ENCODE peak calls at places on chromosomes 4 and X, in six cellular contexts. One of them, this sample, is unnamed.

GRCh38 chrX:55004231-55004630 is 4.1 kb downstream of the APEX2 start:
- DNase-seq in AG09309: no peak
- DNase-seq in right atrium auricular region: no peak
- DNase-seq in cardiac muscle cell: no peak
- DNase-seq in CD4-positive, alpha-beta T cell: no peak
- DNase-seq in heart right ventricle: no peak
- DNase-seq in this sample: no peak

GRCh38 chr4:14254252-14254651 is 626.7 kb upstream of the BOD1L1 start:
- DNase-seq in cardiac muscle cell: peak
- DNase-seq in right atrium auricular region: no peak
- DNase-seq in AG09309: no peak
- DNase-seq in CD4-positive, alpha-beta T cell: no peak
- DNase-seq in heart right ventricle: peak
- DNase-seq in this sample: no peak

GRCh38 chr4:845836-846251 is 19.9 kb upstream of the CPLX1 start:
- DNase-seq in CD4-positive, alpha-beta T cell: no peak
- DNase-seq in heart right ventricle: no peak
- DNase-seq in AG09309: no peak
- DNase-seq in right atrium auricular region: no peak
- DNase-seq in cardiac muscle cell: no peak
- DNase-seq in this sample: no peak

GRCh38 chr4:158860856-158861255 is 92.0 kb downstream of the FNIP2 start:
- DNase-seq in heart right ventricle: no peak
- DNase-seq in AG09309: no peak
- DNase-seq in CD4-positive, alpha-beta T cell: no peak
- DNase-seq in cardiac muscle cell: no peak
- DNase-seq in right atrium auricular region: no peak
- DNase-seq in this sample: no peak

GRCh38 chr4:15930314-15930713 is 8.2 kb downstream of the FGFBP1 start:
- DNase-seq in AG09309: no peak
- DNase-seq in CD4-positive, alpha-beta T cell: no peak
- DNase-seq in right atrium auricular region: no peak
- DNase-seq in cardiac muscle cell: no peak
- DNase-seq in heart right ventricle: no peak
- DNase-seq in this sample: no peak

GRCh38 chr4:103773691-103774231 is 54.0 kb upstream of the TACR3 start:
- DNase-seq in heart right ventricle: no peak
- DNase-seq in AG09309: no peak
- DNase-seq in CD4-positive, alpha-beta T cell: no peak
- DNase-seq in right atrium auricular region: no peak
- DNase-seq in cardiac muscle cell: no peak
- DNase-seq in this sample: no peak

GRCh38 chrX:101485212-101486064 is at the start of gene ARMCX4:
- DNase-seq in cardiac muscle cell: peak
- DNase-seq in AG09309: no peak
- DNase-seq in right atrium auricular region: no peak
- DNase-seq in CD4-positive, alpha-beta T cell: peak
- DNase-seq in heart right ventricle: peak
- DNase-seq in this sample: no peak

GRCh38 chrX:107102980-107103379 is 15.6 kb downstream of the RBM41 start:
- DNase-seq in right atrium auricular region: no peak
- DNase-seq in heart right ventricle: no peak
- DNase-seq in cardiac muscle cell: peak
- DNase-seq in CD4-positive, alpha-beta T cell: no peak
- DNase-seq in AG09309: no peak
- DNase-seq in this sample: no peak

GRCh38 chr4:141534985-141535384 is 101.4 kb upstream of the IL15 start:
- DNase-seq in heart right ventricle: no peak
- DNase-seq in CD4-positive, alpha-beta T cell: no peak
- DNase-seq in right atrium auricular region: no peak
- DNase-seq in cardiac muscle cell: no peak
- DNase-seq in AG09309: no peak
- DNase-seq in this sample: no peak

GRCh38 chr4:186258216-186258811 is 7.7 kb upstream of the F11 start:
- DNase-seq in heart right ventricle: no peak
- DNase-seq in cardiac muscle cell: no peak
- DNase-seq in AG09309: no peak
- DNase-seq in CD4-positive, alpha-beta T cell: no peak
- DNase-seq in right atrium auricular region: no peak
- DNase-seq in this sample: no peak

GRCh38 chrX:103310592-103311400 is at the start of gene BEX2:
- DNase-seq in right atrium auricular region: no peak
- DNase-seq in heart right ventricle: peak
- DNase-seq in CD4-positive, alpha-beta T cell: peak
- DNase-seq in cardiac muscle cell: peak
- DNase-seq in AG09309: no peak
- DNase-seq in this sample: peak

GRCh38 chrX:43065978-43066377 is 288.0 kb upstream of the PPP1R2C start:
- DNase-seq in right atrium auricular region: no peak
- DNase-seq in cardiac muscle cell: peak
- DNase-seq in heart right ventricle: no peak
- DNase-seq in AG09309: no peak
- DNase-seq in CD4-positive, alpha-beta T cell: no peak
- DNase-seq in this sample: no peak

GRCh38 chr4:173990126-173990878 is 293.2 kb downstream of the FBXO8 start:
- DNase-seq in right atrium auricular region: no peak
- DNase-seq in AG09309: peak
- DNase-seq in heart right ventricle: no peak
- DNase-seq in cardiac muscle cell: peak
- DNase-seq in CD4-positive, alpha-beta T cell: no peak
- DNase-seq in this sample: no peak

GRCh38 chr4:101865501-101866062 is 75.1 kb downstream of the BANK1 start:
- DNase-seq in heart right ventricle: no peak
- DNase-seq in cardiac muscle cell: no peak
- DNase-seq in CD4-positive, alpha-beta T cell: no peak
- DNase-seq in AG09309: no peak
- DNase-seq in right atrium auricular region: no peak
- DNase-seq in this sample: no peak

GRCh38 chr4:21948347-21949072 is at the start of gene KCNIP4:
- DNase-seq in right atrium auricular region: no peak
- DNase-seq in heart right ventricle: no peak
- DNase-seq in AG09309: no peak
- DNase-seq in CD4-positive, alpha-beta T cell: no peak
- DNase-seq in cardiac muscle cell: peak
- DNase-seq in this sample: no peak

GRCh38 chr4:51880016-51880915 is 37.3 kb downstream of the DCUN1D4 start:
- DNase-seq in AG09309: peak
- DNase-seq in right atrium auricular region: no peak
- DNase-seq in cardiac muscle cell: no peak
- DNase-seq in heart right ventricle: no peak
- DNase-seq in CD4-positive, alpha-beta T cell: no peak
- DNase-seq in this sample: no peak

GRCh38 chrX:16484338-16484737 is 165.6 kb upstream of the S100G start:
- DNase-seq in AG09309: peak
- DNase-seq in heart right ventricle: no peak
- DNase-seq in CD4-positive, alpha-beta T cell: peak
- DNase-seq in cardiac muscle cell: no peak
- DNase-seq in right atrium auricular region: no peak
- DNase-seq in this sample: no peak

GRCh38 chr4:2075171-2075986 is 16.3 kb downstream of the NAT8L start:
- DNase-seq in cardiac muscle cell: no peak
- DNase-seq in right atrium auricular region: no peak
- DNase-seq in AG09309: no peak
- DNase-seq in CD4-positive, alpha-beta T cell: no peak
- DNase-seq in heart right ventricle: no peak
- DNase-seq in this sample: no peak

GRCh38 chr4:39464886-39465501 is 6.1 kb downstream of the LIAS start:
- DNase-seq in cardiac muscle cell: peak
- DNase-seq in AG09309: no peak
- DNase-seq in right atrium auricular region: no peak
- DNase-seq in heart right ventricle: no peak
- DNase-seq in CD4-positive, alpha-beta T cell: no peak
- DNase-seq in this sample: no peak

GRCh38 chrX:29295987-29296680 is 708.9 kb downstream of the IL1RAPL1 start:
- DNase-seq in CD4-positive, alpha-beta T cell: no peak
- DNase-seq in AG09309: no peak
- DNase-seq in cardiac muscle cell: no peak
- DNase-seq in heart right ventricle: no peak
- DNase-seq in right atrium auricular region: no peak
- DNase-seq in this sample: no peak

GRCh38 chrX:848366-848765 is 217.8 kb downstream of the SHOX start:
- DNase-seq in AG09309: no peak
- DNase-seq in CD4-positive, alpha-beta T cell: no peak
- DNase-seq in cardiac muscle cell: no peak
- DNase-seq in heart right ventricle: no peak
- DNase-seq in right atrium auricular region: no peak
- DNase-seq in this sample: no peak

GRCh38 chr4:111999801-112000200 is 145.5 kb upstream of the FAM241A start:
- DNase-seq in heart right ventricle: no peak
- DNase-seq in cardiac muscle cell: no peak
- DNase-seq in CD4-positive, alpha-beta T cell: no peak
- DNase-seq in right atrium auricular region: no peak
- DNase-seq in AG09309: no peak
- DNase-seq in this sample: no peak

GRCh38 chr4:3388461-3389185 is 53.1 kb upstream of the HGFAC start:
- DNase-seq in heart right ventricle: peak
- DNase-seq in right atrium auricular region: no peak
- DNase-seq in cardiac muscle cell: peak
- DNase-seq in AG09309: peak
- DNase-seq in CD4-positive, alpha-beta T cell: no peak
- DNase-seq in this sample: no peak

GRCh38 chr4:57187241-57187640 is 77.1 kb upstream of the IGFBP7 start:
- DNase-seq in cardiac muscle cell: no peak
- DNase-seq in heart right ventricle: no peak
- DNase-seq in right atrium auricular region: no peak
- DNase-seq in CD4-positive, alpha-beta T cell: no peak
- DNase-seq in AG09309: peak
- DNase-seq in this sample: no peak

GRCh38 chrX:150958177-150958576 is 25.0 kb upstream of the HMGB3 start:
- DNase-seq in cardiac muscle cell: no peak
- DNase-seq in heart right ventricle: no peak
- DNase-seq in right atrium auricular region: no peak
- DNase-seq in CD4-positive, alpha-beta T cell: no peak
- DNase-seq in AG09309: no peak
- DNase-seq in this sample: no peak

GRCh38 chr4:15636818-15637217 is 18.3 kb downstream of the FBXL5 start:
- DNase-seq in CD4-positive, alpha-beta T cell: no peak
- DNase-seq in cardiac muscle cell: no peak
- DNase-seq in right atrium auricular region: no peak
- DNase-seq in heart right ventricle: no peak
- DNase-seq in AG09309: no peak
- DNase-seq in this sample: no peak

GRCh38 chr4:151887151-151887815 is 126.5 kb upstream of the GATB start:
- DNase-seq in CD4-positive, alpha-beta T cell: no peak
- DNase-seq in heart right ventricle: no peak
- DNase-seq in cardiac muscle cell: no peak
- DNase-seq in AG09309: no peak
- DNase-seq in right atrium auricular region: no peak
- DNase-seq in this sample: no peak

GRCh38 chr4:101238706-101239105 is 108.6 kb downstream of the PPP3CA start:
- DNase-seq in AG09309: no peak
- DNase-seq in heart right ventricle: no peak
- DNase-seq in right atrium auricular region: no peak
- DNase-seq in cardiac muscle cell: no peak
- DNase-seq in CD4-positive, alpha-beta T cell: no peak
- DNase-seq in this sample: no peak

GRCh38 chrX:48574270-48575266 is at the start of gene RBM3:
- DNase-seq in cardiac muscle cell: peak
- DNase-seq in heart right ventricle: peak
- DNase-seq in right atrium auricular region: peak
- DNase-seq in AG09309: peak
- DNase-seq in CD4-positive, alpha-beta T cell: peak
- DNase-seq in this sample: peak
- TF ChIP-seq CTCF in cardiac muscle cell: peak
- TF ChIP-seq CTCF in heart right ventricle: peak
- TF ChIP-seq CTCF in right atrium auricular region: peak
- TF ChIP-seq CTCF in AG09309: peak
- TF ChIP-seq CTCF in CD4-positive, alpha-beta T cell: peak
- TF ChIP-seq CTCF in this sample: peak

GRCh38 chr4:184313710-184314659 is 96.3 kb upstream of the ENPP6 start:
- DNase-seq in right atrium auricular region: peak
- DNase-seq in AG09309: no peak
- DNase-seq in CD4-positive, alpha-beta T cell: no peak
- DNase-seq in heart right ventricle: no peak
- DNase-seq in cardiac muscle cell: no peak
- DNase-seq in this sample: no peak
- TF ChIP-seq CTCF in right atrium auricular region: no peak
- TF ChIP-seq CTCF in AG09309: no peak
- TF ChIP-seq CTCF in CD4-positive, alpha-beta T cell: no peak
- TF ChIP-seq CTCF in heart right ventricle: no peak
- TF ChIP-seq CTCF in cardiac muscle cell: no peak
- TF ChIP-seq CTCF in this sample: no peak

DNA sequence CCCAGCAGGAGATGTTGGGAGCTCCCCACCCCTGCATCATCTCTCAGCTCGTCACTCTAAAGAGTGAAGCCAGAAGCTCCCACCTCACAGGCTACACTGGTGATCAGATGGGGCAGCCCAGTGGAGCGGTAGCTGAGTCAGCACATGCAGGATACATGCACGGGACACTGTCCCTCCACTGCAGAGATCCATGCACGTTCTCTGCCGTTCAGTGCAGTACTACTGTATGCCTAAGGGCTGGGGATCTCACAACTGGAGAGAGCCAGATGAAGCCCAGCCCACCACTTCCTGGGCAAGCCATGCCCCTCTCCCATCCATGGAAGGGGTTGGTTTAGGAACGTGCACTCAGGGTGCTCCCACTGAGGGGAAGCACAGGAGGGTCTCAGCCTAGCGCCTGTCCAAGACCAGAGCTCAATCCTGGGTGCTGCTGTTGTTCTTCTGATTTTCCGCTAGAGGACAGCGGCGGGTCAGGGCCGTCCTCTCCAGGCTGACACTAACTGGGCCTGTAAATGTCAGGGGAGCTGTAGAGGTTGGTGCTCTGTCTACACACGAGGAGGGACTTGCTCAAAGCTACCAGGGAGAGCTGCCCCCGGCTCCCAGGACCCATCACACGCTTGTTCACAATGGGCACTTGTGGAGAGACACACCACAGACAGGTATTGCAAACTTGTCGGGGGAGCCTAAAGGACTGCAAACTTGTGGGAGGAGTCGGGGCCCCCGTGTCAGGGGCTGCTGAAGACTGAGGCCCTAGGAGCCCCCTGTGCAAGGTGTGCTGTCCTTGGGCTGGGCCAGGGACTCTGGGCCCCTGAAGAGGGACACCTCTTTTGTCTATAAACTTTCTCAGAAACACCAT is 18.2 kb upstream of the ABLIM2 start:
- DNase-seq in AG09309: no peak
- DNase-seq in heart right ventricle: peak
- DNase-seq in CD4-positive, alpha-beta T cell: peak
- DNase-seq in right atrium auricular region: peak
- DNase-seq in cardiac muscle cell: peak
- DNase-seq in this sample: no peak
- TF ChIP-seq CTCF in AG09309: peak
- TF ChIP-seq CTCF in heart right ventricle: peak
- TF ChIP-seq CTCF in CD4-positive, alpha-beta T cell: peak
- TF ChIP-seq CTCF in right atrium auricular region: peak
- TF ChIP-seq CTCF in cardiac muscle cell: peak
- TF ChIP-seq CTCF in this sample: peak

GRCh38 chr4:90357117-90357710 is 230.0 kb downstream of the CCSER1 start:
- DNase-seq in heart right ventricle: no peak
- DNase-seq in cardiac muscle cell: peak
- DNase-seq in CD4-positive, alpha-beta T cell: no peak
- DNase-seq in right atrium auricular region: no peak
- DNase-seq in AG09309: peak
- DNase-seq in this sample: no peak
- TF ChIP-seq CTCF in heart right ventricle: peak
- TF ChIP-seq CTCF in cardiac muscle cell: peak
- TF ChIP-seq CTCF in CD4-positive, alpha-beta T cell: no peak
- TF ChIP-seq CTCF in right atrium auricular region: peak
- TF ChIP-seq CTCF in AG09309: no peak
- TF ChIP-seq CTCF in this sample: no peak

This sample was measured in natural killer cell.